ENCODE peak calls at places on chromosome 5, in eight cellular contexts. D is right cardiac atrium; N is CD8-positive, alpha-beta T cell; Y is prostate gland; E is HCT116; Q is stomach; U is neuronal stem cell; X is substantia nigra. F is an unnamed sample.

GRCh38 chr5:9025942-9026341 is 519.9 kb downstream of the SEMA5A start:
- DNase-seq in N (no peak), X (no peak), E (no peak), U (no peak), Q (no peak), Y (no peak), D (no peak), F (no peak)

GRCh38 chr5:91297994-91298393 is 85.1 kb downstream of the ARRDC3 start:
- DNase-seq in X (no peak), D (no peak), U (no peak), N (no peak), E (no peak), Q (no peak), Y (no peak), F (no peak)

GRCh38 chr5:65037845-65038815 is 269.4 kb downstream of the CWC27 start:
- DNase-seq in Q (no peak), U (no peak), Y (no peak), D (no peak), X (no peak), E (peak), N (no peak), F (peak)

GRCh38 chr5:133252133-133252480 is 200.3 kb downstream of the HSPA4 start:
- DNase-seq in Q (no peak), E (no peak), Y (no peak), U (no peak), X (no peak), D (no peak), N (no peak), F (no peak)

GRCh38 chr5:126918624-126918957 is 111.8 kb downstream of the MARCHF3 start:
- DNase-seq in E (no peak), N (no peak), Y (no peak), U (no peak), D (no peak), X (no peak), Q (no peak), F (no peak)

GRCh38 chr5:96297867-96298266 is 135.2 kb downstream of the PCSK1 start:
- DNase-seq in Y (no peak), D (no peak), Q (no peak), N (no peak), U (no peak), E (no peak), X (no peak), F (no peak)

GRCh38 chr5:6832272-6832671 is 119.0 kb downstream of the TENT4A start:
- DNase-seq in U (no peak), D (no peak), E (no peak), Q (no peak), Y (no peak), X (no peak), N (no peak), F (no peak)

GRCh38 chr5:83428126-83428525 is 43.4 kb upstream of the VCAN start:
- DNase-seq in U (no peak), Q (no peak), Y (no peak), X (no peak), N (no peak), D (no peak), E (no peak), F (no peak)

GRCh38 chr5:109759304-109759703 is 69.6 kb downstream of the MAN2A1 start:
- DNase-seq in Y (no peak), U (no peak), N (no peak), E (no peak), X (no peak), D (no peak), Q (no peak), F (no peak)

GRCh38 chr5:119386945-119387344 is 31.1 kb downstream of the TNFAIP8 start:
- DNase-seq in Q (peak), Y (no peak), X (no peak), E (no peak), N (no peak), D (no peak), U (no peak), F (no peak)

GRCh38 chr5:76733049-76733417 is 17.1 kb downstream of the F2R start:
- DNase-seq in N (peak), Q (no peak), X (no peak), D (no peak), Y (no peak), U (no peak), E (no peak), F (no peak)

GRCh38 chr5:76735762-76736545 is 20.0 kb downstream of the F2R start:
- DNase-seq in Y (no peak), U (no peak), D (no peak), N (no peak), X (no peak), E (no peak), Q (no peak), F (no peak)

GRCh38 chr5:76737131-76737556 is 21.2 kb downstream of the F2R start:
- DNase-seq in U (no peak), X (no peak), Y (no peak), Q (no peak), N (no peak), D (no peak), E (no peak), F (no peak)

GRCh38 chr5:76737846-76738245 is 21.9 kb downstream of the F2R start:
- DNase-seq in Y (no peak), D (no peak), Q (no peak), E (no peak), X (no peak), N (no peak), U (no peak), F (no peak)

DNA sequence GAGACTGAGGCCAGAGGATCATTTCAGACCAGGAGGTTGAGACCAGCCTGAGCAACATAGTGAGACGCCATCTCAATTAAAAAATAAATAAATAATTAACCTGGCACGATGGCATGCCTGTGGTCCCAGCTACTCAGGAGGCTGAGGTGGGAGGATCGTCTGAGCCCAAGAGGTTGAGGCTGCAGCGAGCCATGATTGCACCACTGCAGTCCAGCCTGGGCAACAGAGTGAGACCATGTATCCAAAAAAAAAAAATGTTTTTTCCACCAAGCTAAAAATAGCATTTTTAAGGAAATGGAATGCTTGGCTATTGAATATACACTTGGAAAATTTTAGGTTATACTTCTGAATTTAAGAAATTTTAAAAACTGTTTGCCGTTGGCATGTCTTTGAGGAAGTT is 20.8 kb downstream of the F2R start:
- DNase-seq in D (no peak), Y (no peak), N (no peak), X (no peak), U (no peak), Q (no peak), E (no peak), F (no peak)
- H3K27ac ChIP-seq in D (no peak), Y (no peak), N (no peak), X (no peak), U (no peak), Q (no peak), E (no peak), F (no peak)

DNA sequence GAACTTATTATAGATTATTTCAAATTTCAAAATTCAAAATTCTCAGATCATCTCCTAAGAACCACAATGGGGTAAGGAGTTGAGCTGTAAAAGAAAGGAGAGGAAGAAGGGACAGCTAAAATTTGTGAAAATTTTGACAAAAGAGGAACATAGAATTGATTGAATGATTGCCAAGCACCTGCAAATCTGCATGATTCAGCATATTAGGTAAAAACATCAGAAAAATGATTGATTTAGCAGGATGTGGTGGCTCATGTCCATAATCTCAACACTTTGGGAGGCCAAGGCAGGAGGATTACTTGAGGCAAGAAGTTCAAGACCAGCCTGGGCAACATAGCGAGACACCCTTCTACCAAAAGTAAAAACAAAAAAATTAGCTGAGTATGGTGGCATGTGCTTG is 14.3 kb downstream of the TMEM161B start:
- DNase-seq in U (no peak), Y (no peak), N (no peak), E (no peak), D (no peak), Q (no peak), X (no peak), F (no peak)
- H3K27ac ChIP-seq in U (no peak), Y (no peak), N (no peak), E (no peak), D (no peak), Q (no peak), X (no peak), F (no peak)

GRCh38 chr5:169067641-169068316 is 233.2 kb downstream of the SLIT3 start:
- DNase-seq in Y (no peak), X (no peak), D (no peak), N (no peak), Q (no peak), E (no peak), U (no peak), F (no peak)
- H3K27ac ChIP-seq in Y (no peak), X (no peak), D (peak), N (no peak), Q (no peak), E (no peak), U (no peak), F (no peak)

DNA sequence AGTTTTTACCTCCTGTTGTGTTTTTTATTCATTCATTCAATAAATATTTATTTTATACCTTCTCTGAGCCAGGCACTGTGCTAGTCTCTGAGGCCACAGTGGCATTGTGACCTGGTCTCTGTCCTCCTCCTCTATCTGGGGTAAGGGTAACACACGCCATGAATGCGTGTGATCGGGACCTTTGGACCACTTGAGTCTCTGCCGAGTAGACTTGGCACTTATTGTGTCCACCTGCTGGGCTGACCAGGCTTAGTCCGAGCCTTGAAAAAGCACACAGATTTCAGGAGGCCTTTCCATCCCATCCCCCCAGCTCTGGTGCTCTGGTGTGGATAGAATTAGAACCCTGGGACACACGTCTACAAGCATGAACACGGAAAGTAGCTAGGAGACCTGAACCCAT is 58.7 kb downstream of the ERGIC1 start:
- DNase-seq in E (no peak), Y (no peak), N (no peak), X (no peak), D (peak), U (no peak), Q (peak), F (no peak)
- H3K27ac ChIP-seq in E (no peak), Y (peak), N (no peak), X (no peak), D (peak), U (no peak), Q (peak), F (no peak)

DNA sequence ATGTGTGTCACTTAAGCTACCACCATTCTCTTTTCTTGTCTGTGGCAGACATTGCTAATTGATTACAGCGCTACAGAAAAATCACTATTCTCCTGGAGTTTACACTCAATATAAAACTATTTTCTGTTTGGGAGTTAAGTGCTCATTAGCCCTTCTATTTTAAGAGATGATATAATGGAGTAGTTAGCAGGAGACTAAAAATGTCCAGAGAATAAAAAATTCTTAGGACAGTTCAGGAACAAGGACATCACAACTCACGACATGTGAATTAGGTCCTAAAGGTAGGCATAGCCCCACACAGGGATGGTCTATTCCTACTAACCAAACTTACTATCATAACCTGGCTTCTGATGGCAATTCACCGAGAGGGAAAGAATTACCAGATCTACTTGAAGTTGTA is 258.5 kb downstream of the KIAA0825 start:
- DNase-seq in X (no peak), E (no peak), U (no peak), N (no peak), D (no peak), Q (no peak), Y (no peak), F (no peak)
- H3K27ac ChIP-seq in X (no peak), E (no peak), U (no peak), N (no peak), D (no peak), Q (no peak), Y (no peak), F (no peak)

GRCh38 chr5:128546658-128547281 is 8.7 kb upstream of the FBN2 start:
- DNase-seq in E (no peak), D (no peak), Q (no peak), N (no peak), Y (no peak), X (no peak), U (no peak), F (peak)
- H3K27ac ChIP-seq in E (no peak), D (no peak), Q (no peak), N (no peak), Y (no peak), X (no peak), U (no peak), F (no peak)

GRCh38 chr5:81963544-81963943 is 8.3 kb upstream of the ATG10 start:
- DNase-seq in E (no peak), D (no peak), N (no peak), X (no peak), U (no peak), Y (no peak), Q (no peak), F (no peak)

GRCh38 chr5:81969226-81969625 is 2.6 kb upstream of the ATG10 start:
- DNase-seq in Y (no peak), D (no peak), N (no peak), U (no peak), Q (no peak), E (no peak), X (no peak), F (no peak)

GRCh38 chr5:81962041-81962440 is 9.8 kb upstream of the ATG10 start:
- DNase-seq in N (no peak), X (no peak), Y (no peak), D (no peak), U (no peak), E (no peak), Q (no peak), F (no peak)

GRCh38 chr5:81969912-81970311 is 1.9 kb upstream of the ATG10 start:
- DNase-seq in Y (no peak), N (no peak), E (no peak), Q (no peak), X (no peak), U (no peak), D (no peak), F (no peak)

GRCh38 chr5:81965510-81965909 is 6.3 kb upstream of the ATG10 start:
- DNase-seq in U (no peak), X (no peak), E (no peak), Y (no peak), Q (no peak), N (no peak), D (no peak), F (no peak)
- H3K27ac ChIP-seq in U (no peak), X (no peak), E (no peak), Y (no peak), Q (no peak), N (no peak), D (no peak), F (no peak)

GRCh38 chr5:54525692-54526091 is 8.1 kb downstream of the SNX18 start:
- DNase-seq in Q (no peak), U (no peak), X (no peak), E (no peak), D (no peak), Y (no peak), N (no peak), F (no peak)
- H3K27ac ChIP-seq in Q (peak), U (no peak), X (no peak), E (no peak), D (no peak), Y (no peak), N (no peak), F (no peak)

F was measured in iPS DF 6.9.